ENCODE peak calls at places on chromosome 20, in nine cellular contexts. One of them, this sample, is unnamed.

GRCh38 chr20:6473197-6473596 is 294.3 kb upstream of the BMP2 start:
- DNase-seq in kidney epithelial cell: no peak
- DNase-seq in vagina: no peak
- DNase-seq in hepatocyte: no peak
- DNase-seq in HCT116: no peak
- DNase-seq in cardiac muscle cell: no peak
- DNase-seq in OCI-LY7: no peak
- DNase-seq in left ventricle myocardium inferior: no peak
- DNase-seq in astrocyte of the spinal cord: no peak
- DNase-seq in this sample: no peak

GRCh38 chr20:38751360-38751976 is 3.2 kb downstream of the ACTR5 start:
- DNase-seq in kidney epithelial cell: no peak
- DNase-seq in vagina: no peak
- DNase-seq in hepatocyte: peak
- DNase-seq in HCT116: peak
- DNase-seq in cardiac muscle cell: no peak
- DNase-seq in OCI-LY7: peak
- DNase-seq in left ventricle myocardium inferior: no peak
- DNase-seq in astrocyte of the spinal cord: peak
- DNase-seq in this sample: no peak

GRCh38 chr20:32465092-32465900 is 107.2 kb downstream of the ASXL1 start:
- DNase-seq in kidney epithelial cell: peak
- DNase-seq in vagina: no peak
- DNase-seq in hepatocyte: peak
- DNase-seq in HCT116: no peak
- DNase-seq in cardiac muscle cell: no peak
- DNase-seq in OCI-LY7: no peak
- DNase-seq in left ventricle myocardium inferior: peak
- DNase-seq in astrocyte of the spinal cord: peak
- DNase-seq in this sample: peak

GRCh38 chr20:59809630-59810375 is 123.6 kb downstream of the SYCP2 start:
- DNase-seq in kidney epithelial cell: no peak
- DNase-seq in vagina: peak
- DNase-seq in hepatocyte: no peak
- DNase-seq in HCT116: no peak
- DNase-seq in cardiac muscle cell: no peak
- DNase-seq in OCI-LY7: no peak
- DNase-seq in left ventricle myocardium inferior: no peak
- DNase-seq in astrocyte of the spinal cord: no peak
- DNase-seq in this sample: no peak

GRCh38 chr20:62437985-62438384 is 10.6 kb upstream of the RBBP8NL start:
- DNase-seq in kidney epithelial cell: no peak
- DNase-seq in vagina: no peak
- DNase-seq in hepatocyte: no peak
- DNase-seq in HCT116: no peak
- DNase-seq in cardiac muscle cell: no peak
- DNase-seq in OCI-LY7: no peak
- DNase-seq in left ventricle myocardium inferior: peak
- DNase-seq in astrocyte of the spinal cord: no peak
- DNase-seq in this sample: no peak

GRCh38 chr20:13588049-13588448 is 50.7 kb downstream of the TASP1 start:
- DNase-seq in kidney epithelial cell: no peak
- DNase-seq in vagina: no peak
- DNase-seq in hepatocyte: no peak
- DNase-seq in HCT116: no peak
- DNase-seq in cardiac muscle cell: no peak
- DNase-seq in OCI-LY7: no peak
- DNase-seq in left ventricle myocardium inferior: no peak
- DNase-seq in astrocyte of the spinal cord: no peak
- DNase-seq in this sample: no peak

GRCh38 chr20:60137657-60138245 is 179.5 kb downstream of the CDH26 start:
- DNase-seq in kidney epithelial cell: no peak
- DNase-seq in vagina: no peak
- DNase-seq in hepatocyte: no peak
- DNase-seq in HCT116: peak
- DNase-seq in cardiac muscle cell: no peak
- DNase-seq in OCI-LY7: peak
- DNase-seq in left ventricle myocardium inferior: no peak
- DNase-seq in astrocyte of the spinal cord: peak
- DNase-seq in this sample: no peak

GRCh38 chr20:58198384-58198783 is 30.1 kb downstream of the ANKRD60 start:
- DNase-seq in kidney epithelial cell: no peak
- DNase-seq in vagina: no peak
- DNase-seq in hepatocyte: no peak
- DNase-seq in HCT116: no peak
- DNase-seq in cardiac muscle cell: no peak
- DNase-seq in OCI-LY7: no peak
- DNase-seq in left ventricle myocardium inferior: no peak
- DNase-seq in astrocyte of the spinal cord: no peak
- DNase-seq in this sample: no peak

GRCh38 chr20:2655331-2656116 is 3.1 kb downstream of the NOP56 start:
- DNase-seq in kidney epithelial cell: no peak
- DNase-seq in vagina: no peak
- DNase-seq in hepatocyte: no peak
- DNase-seq in HCT116: no peak
- DNase-seq in cardiac muscle cell: no peak
- DNase-seq in OCI-LY7: no peak
- DNase-seq in left ventricle myocardium inferior: no peak
- DNase-seq in astrocyte of the spinal cord: no peak
- DNase-seq in this sample: no peak

GRCh38 chr20:2654384-2654822 is 2.0 kb downstream of the NOP56 start:
- DNase-seq in kidney epithelial cell: no peak
- DNase-seq in vagina: no peak
- DNase-seq in hepatocyte: no peak
- DNase-seq in HCT116: no peak
- DNase-seq in cardiac muscle cell: no peak
- DNase-seq in OCI-LY7: no peak
- DNase-seq in left ventricle myocardium inferior: no peak
- DNase-seq in astrocyte of the spinal cord: no peak
- DNase-seq in this sample: no peak

GRCh38 chr20:2656471-2657117 is 4.2 kb downstream of the NOP56 start:
- DNase-seq in kidney epithelial cell: no peak
- DNase-seq in vagina: no peak
- DNase-seq in hepatocyte: no peak
- DNase-seq in HCT116: no peak
- DNase-seq in cardiac muscle cell: no peak
- DNase-seq in OCI-LY7: no peak
- DNase-seq in left ventricle myocardium inferior: no peak
- DNase-seq in astrocyte of the spinal cord: no peak
- DNase-seq in this sample: no peak

GRCh38 chr20:2653511-2654383 is 1.3 kb downstream of the NOP56 start:
- DNase-seq in kidney epithelial cell: no peak
- DNase-seq in vagina: no peak
- DNase-seq in hepatocyte: no peak
- DNase-seq in HCT116: no peak
- DNase-seq in cardiac muscle cell: no peak
- DNase-seq in OCI-LY7: no peak
- DNase-seq in left ventricle myocardium inferior: no peak
- DNase-seq in astrocyte of the spinal cord: no peak
- DNase-seq in this sample: no peak

GRCh38 chr20:2654831-2655230 is 2.4 kb downstream of the NOP56 start:
- DNase-seq in kidney epithelial cell: no peak
- DNase-seq in vagina: no peak
- DNase-seq in hepatocyte: no peak
- DNase-seq in HCT116: no peak
- DNase-seq in cardiac muscle cell: no peak
- DNase-seq in OCI-LY7: no peak
- DNase-seq in left ventricle myocardium inferior: no peak
- DNase-seq in astrocyte of the spinal cord: no peak
- DNase-seq in this sample: no peak
- H3K4me3 ChIP-seq in kidney epithelial cell: no peak
- H3K4me3 ChIP-seq in vagina: no peak
- H3K4me3 ChIP-seq in hepatocyte: no peak
- H3K4me3 ChIP-seq in HCT116: no peak
- H3K4me3 ChIP-seq in cardiac muscle cell: no peak
- H3K4me3 ChIP-seq in OCI-LY7: peak
- H3K4me3 ChIP-seq in left ventricle myocardium inferior: no peak
- H3K4me3 ChIP-seq in astrocyte of the spinal cord: no peak
- H3K4me3 ChIP-seq in this sample: peak

GRCh38 chr20:22106308-22106938 is 401.0 kb downstream of the PAX1 start:
- DNase-seq in kidney epithelial cell: no peak
- DNase-seq in vagina: no peak
- DNase-seq in hepatocyte: peak
- DNase-seq in HCT116: no peak
- DNase-seq in cardiac muscle cell: peak
- DNase-seq in OCI-LY7: peak
- DNase-seq in left ventricle myocardium inferior: no peak
- DNase-seq in astrocyte of the spinal cord: peak
- DNase-seq in this sample: no peak
- TF ChIP-seq CTCF in kidney epithelial cell: peak
- TF ChIP-seq CTCF in vagina: no peak
- TF ChIP-seq CTCF in hepatocyte: peak
- TF ChIP-seq CTCF in HCT116: no peak
- TF ChIP-seq CTCF in cardiac muscle cell: no peak
- TF ChIP-seq CTCF in OCI-LY7: peak
- TF ChIP-seq CTCF in left ventricle myocardium inferior: peak
- TF ChIP-seq CTCF in astrocyte of the spinal cord: peak
- TF ChIP-seq CTCF in this sample: peak

GRCh38 chr20:43982886-43983285 is 68.2 kb downstream of the TOX2 start:
- DNase-seq in kidney epithelial cell: no peak
- DNase-seq in vagina: no peak
- DNase-seq in hepatocyte: no peak
- DNase-seq in HCT116: no peak
- DNase-seq in cardiac muscle cell: no peak
- DNase-seq in OCI-LY7: no peak
- DNase-seq in left ventricle myocardium inferior: no peak
- DNase-seq in astrocyte of the spinal cord: no peak
- DNase-seq in this sample: no peak

GRCh38 chr20:43984587-43984986 is 69.9 kb downstream of the TOX2 start:
- DNase-seq in kidney epithelial cell: no peak
- DNase-seq in vagina: no peak
- DNase-seq in hepatocyte: no peak
- DNase-seq in HCT116: no peak
- DNase-seq in cardiac muscle cell: no peak
- DNase-seq in OCI-LY7: no peak
- DNase-seq in left ventricle myocardium inferior: no peak
- DNase-seq in astrocyte of the spinal cord: no peak
- DNase-seq in this sample: no peak

GRCh38 chr20:43982016-43982415 is 67.4 kb downstream of the TOX2 start:
- DNase-seq in kidney epithelial cell: no peak
- DNase-seq in vagina: no peak
- DNase-seq in hepatocyte: no peak
- DNase-seq in HCT116: no peak
- DNase-seq in cardiac muscle cell: no peak
- DNase-seq in OCI-LY7: no peak
- DNase-seq in left ventricle myocardium inferior: no peak
- DNase-seq in astrocyte of the spinal cord: no peak
- DNase-seq in this sample: no peak

GRCh38 chr20:43983904-43984361 is 69.3 kb downstream of the TOX2 start:
- DNase-seq in kidney epithelial cell: no peak
- DNase-seq in vagina: no peak
- DNase-seq in hepatocyte: no peak
- DNase-seq in HCT116: no peak
- DNase-seq in cardiac muscle cell: no peak
- DNase-seq in OCI-LY7: no peak
- DNase-seq in left ventricle myocardium inferior: no peak
- DNase-seq in astrocyte of the spinal cord: no peak
- DNase-seq in this sample: no peak

GRCh38 chr20:43983359-43983758 is 68.7 kb downstream of the TOX2 start:
- DNase-seq in kidney epithelial cell: no peak
- DNase-seq in vagina: no peak
- DNase-seq in hepatocyte: no peak
- DNase-seq in HCT116: no peak
- DNase-seq in cardiac muscle cell: no peak
- DNase-seq in OCI-LY7: peak
- DNase-seq in left ventricle myocardium inferior: no peak
- DNase-seq in astrocyte of the spinal cord: no peak
- DNase-seq in this sample: peak
- H3K4me3 ChIP-seq in kidney epithelial cell: no peak
- H3K4me3 ChIP-seq in vagina: no peak
- H3K4me3 ChIP-seq in hepatocyte: no peak
- H3K4me3 ChIP-seq in HCT116: no peak
- H3K4me3 ChIP-seq in cardiac muscle cell: no peak
- H3K4me3 ChIP-seq in OCI-LY7: no peak
- H3K4me3 ChIP-seq in left ventricle myocardium inferior: no peak
- H3K4me3 ChIP-seq in astrocyte of the spinal cord: no peak
- H3K4me3 ChIP-seq in this sample: no peak

GRCh38 chr20:329325-329695 is 4.0 kb downstream of the SOX12 start:
- DNase-seq in kidney epithelial cell: no peak
- DNase-seq in vagina: no peak
- DNase-seq in hepatocyte: no peak
- DNase-seq in HCT116: no peak
- DNase-seq in cardiac muscle cell: no peak
- DNase-seq in OCI-LY7: no peak
- DNase-seq in left ventricle myocardium inferior: no peak
- DNase-seq in astrocyte of the spinal cord: no peak
- DNase-seq in this sample: no peak

GRCh38 chr20:327946-328563 is 2.7 kb downstream of the SOX12 start:
- DNase-seq in kidney epithelial cell: no peak
- DNase-seq in vagina: no peak
- DNase-seq in hepatocyte: peak
- DNase-seq in HCT116: no peak
- DNase-seq in cardiac muscle cell: no peak
- DNase-seq in OCI-LY7: no peak
- DNase-seq in left ventricle myocardium inferior: no peak
- DNase-seq in astrocyte of the spinal cord: no peak
- DNase-seq in this sample: no peak

GRCh38 chr20:328596-329324 is 3.4 kb downstream of the SOX12 start:
- DNase-seq in kidney epithelial cell: no peak
- DNase-seq in vagina: no peak
- DNase-seq in hepatocyte: no peak
- DNase-seq in HCT116: no peak
- DNase-seq in cardiac muscle cell: no peak
- DNase-seq in OCI-LY7: no peak
- DNase-seq in left ventricle myocardium inferior: no peak
- DNase-seq in astrocyte of the spinal cord: no peak
- DNase-seq in this sample: no peak

GRCh38 chr20:329851-330232 is 4.5 kb downstream of the SOX12 start:
- DNase-seq in kidney epithelial cell: no peak
- DNase-seq in vagina: no peak
- DNase-seq in hepatocyte: no peak
- DNase-seq in HCT116: no peak
- DNase-seq in cardiac muscle cell: no peak
- DNase-seq in OCI-LY7: no peak
- DNase-seq in left ventricle myocardium inferior: no peak
- DNase-seq in astrocyte of the spinal cord: no peak
- DNase-seq in this sample: no peak

DNA sequence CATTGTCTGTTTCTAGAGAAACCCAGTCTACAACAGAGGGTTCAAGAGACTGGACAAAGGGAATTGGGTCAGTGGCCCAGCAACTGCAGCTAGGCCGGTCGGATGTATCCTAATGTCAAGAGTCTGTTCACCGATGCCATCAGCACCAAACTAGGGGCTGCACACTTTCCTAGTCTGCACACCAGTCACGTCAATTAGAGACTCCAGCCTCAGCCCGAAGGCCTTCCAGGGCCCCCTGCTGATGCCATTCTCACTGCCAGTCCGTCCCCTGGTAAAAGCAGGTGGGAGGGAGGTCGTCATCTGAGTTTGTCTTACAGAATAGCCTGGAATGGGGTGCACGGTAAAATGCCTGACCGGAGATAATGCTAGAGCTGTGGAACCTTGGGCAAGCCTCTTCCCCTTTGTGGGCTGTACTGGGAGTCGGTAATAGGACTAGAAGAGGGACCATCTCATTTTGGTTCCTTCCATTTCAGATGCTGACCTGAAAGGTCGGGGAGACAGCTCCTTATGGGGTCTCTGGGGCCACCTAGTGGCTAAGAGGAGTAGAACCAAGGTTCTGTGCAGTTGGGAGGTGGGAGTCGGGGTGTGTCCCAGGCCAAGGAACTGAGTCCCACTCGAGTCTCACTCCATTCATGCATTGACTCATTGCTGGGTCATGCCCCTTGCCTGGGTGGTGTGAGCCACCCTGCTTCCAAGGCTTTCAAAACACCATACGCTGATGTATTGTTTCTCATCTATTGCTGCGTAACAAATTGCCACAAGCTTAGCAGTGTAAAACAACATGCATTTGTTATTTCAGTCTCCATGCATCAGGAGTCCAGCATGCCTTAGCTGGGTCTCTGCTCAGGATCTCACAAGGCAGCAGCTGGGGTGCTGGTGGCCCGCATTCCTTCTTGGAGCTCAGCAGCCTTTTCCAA is 5.1 kb downstream of the SOX12 start:
- DNase-seq in kidney epithelial cell: no peak
- DNase-seq in vagina: no peak
- DNase-seq in hepatocyte: peak
- DNase-seq in HCT116: no peak
- DNase-seq in cardiac muscle cell: peak
- DNase-seq in OCI-LY7: peak
- DNase-seq in left ventricle myocardium inferior: no peak
- DNase-seq in astrocyte of the spinal cord: peak
- DNase-seq in this sample: peak
- TF ChIP-seq CTCF in kidney epithelial cell: peak
- TF ChIP-seq CTCF in vagina: peak
- TF ChIP-seq CTCF in hepatocyte: peak
- TF ChIP-seq CTCF in HCT116: peak
- TF ChIP-seq CTCF in cardiac muscle cell: peak
- TF ChIP-seq CTCF in OCI-LY7: peak
- TF ChIP-seq CTCF in left ventricle myocardium inferior: peak
- TF ChIP-seq CTCF in astrocyte of the spinal cord: peak
- TF ChIP-seq CTCF in this sample: peak

This sample was measured in BE2C.